ENCODE peak calls at places on chromosomes 7 and 10, in eight cellular contexts. B is IMR-90; S is ovary; A is mammary epithelial cell; T is colonic mucosa; F is cardiac muscle cell; I is mucosa of descending colon; P is CD8-positive, alpha-beta T cell. Q is an unnamed sample.

GRCh38 chr7:115015619-115016018 is 93.7 kb downstream of the MDFIC start:
- DNase-seq in P (no peak), A (no peak), B (peak), S (no peak), I (no peak), F (no peak), T (no peak), Q (no peak)

GRCh38 chr7:17986826-17987225 is 40.8 kb downstream of the PRPS1L1 start:
- DNase-seq in B (peak), S (no peak), A (no peak), I (no peak), P (no peak), T (no peak), F (no peak), Q (no peak)

GRCh38 chr7:46071601-46072000 is 150.5 kb upstream of the IGFBP3 start:
- DNase-seq in P (no peak), B (peak), T (no peak), S (no peak), I (no peak), F (no peak), A (peak), Q (no peak)

GRCh38 chr10:60310746-60311145 is 78.9 kb downstream of the ANK3 start:
- DNase-seq in A (no peak), B (no peak), P (no peak), T (no peak), I (no peak), F (peak), S (no peak), Q (no peak)

GRCh38 chr10:100980327-100981110 is 6.8 kb downstream of the MRPL43 start:
- DNase-seq in S (no peak), F (no peak), T (no peak), B (no peak), A (no peak), I (no peak), P (no peak), Q (no peak)

GRCh38 chr10:129530486-129531065 is 63.5 kb downstream of the MGMT start:
- DNase-seq in A (no peak), F (no peak), B (no peak), T (no peak), I (no peak), P (no peak), S (no peak), Q (no peak)

GRCh38 chr7:41333506-41333905 is 369.4 kb downstream of the INHBA start:
- DNase-seq in F (no peak), A (no peak), P (no peak), T (no peak), B (peak), S (no peak), I (no peak), Q (no peak)

GRCh38 chr10:109821672-109822071 is 101.6 kb downstream of the XPNPEP1 start:
- DNase-seq in B (no peak), T (no peak), P (no peak), S (no peak), A (no peak), F (no peak), I (no peak), Q (no peak)

GRCh38 chr10:28676297-28676967 is 889 bp upstream of the BAMBI start:
- DNase-seq in B (no peak), T (no peak), F (peak), A (no peak), P (peak), I (no peak), S (peak), Q (no peak)

GRCh38 chr7:74051629-74052410 is 23.8 kb downstream of the ELN start:
- DNase-seq in B (no peak), S (no peak), I (peak), P (no peak), F (peak), A (no peak), T (peak), Q (no peak)

GRCh38 chr10:45000764-45001381 is at the start of gene ZNF22:
- DNase-seq in P (peak), S (peak), A (peak), I (peak), B (peak), T (peak), F (peak), Q (no peak)

GRCh38 chr7:151736403-151736909 is 140.5 kb downstream of the PRKAG2 start:
- DNase-seq in S (peak), T (peak), I (no peak), A (peak), B (peak), F (peak), P (no peak), Q (peak)

GRCh38 chr7:116752305-116753074 is 80.5 kb downstream of the MET start:
- DNase-seq in T (no peak), F (no peak), I (no peak), B (no peak), S (no peak), A (no peak), P (no peak), Q (no peak)

GRCh38 chr7:425794-426188 is 93.9 kb downstream of the PDGFA start:
- DNase-seq in T (no peak), S (no peak), F (no peak), I (no peak), A (no peak), P (no peak), B (no peak), Q (no peak)

GRCh38 chr10:28214185-28214584 is 88.7 kb downstream of the MPP7 start:
- DNase-seq in T (no peak), B (no peak), I (no peak), S (no peak), P (no peak), A (no peak), F (no peak), Q (no peak)

GRCh38 chr7:76300210-76300731 is 2.2 kb upstream of the HSPB1 start:
- DNase-seq in I (no peak), B (peak), P (no peak), S (no peak), F (no peak), T (peak), A (peak), Q (peak)

GRCh38 chr7:148367701-148368475 is 222.7 kb upstream of the C7orf33 start:
- DNase-seq in A (no peak), T (no peak), P (no peak), S (no peak), I (no peak), B (no peak), F (no peak), Q (no peak)

GRCh38 chr10:124592101-124592500 is 130.5 kb downstream of the LHPP start:
- DNase-seq in F (no peak), I (peak), B (no peak), S (no peak), P (no peak), T (no peak), A (no peak), Q (no peak)

GRCh38 chr10:79022565-79023488 is 45.9 kb upstream of the ZMIZ1 start:
- DNase-seq in I (no peak), F (peak), T (no peak), P (peak), B (no peak), S (peak), A (no peak), Q (no peak)

GRCh38 chr7:92997719-92998118 is 120.1 kb downstream of the SAMD9 start:
- DNase-seq in F (no peak), A (no peak), S (no peak), P (no peak), T (no peak), B (no peak), I (no peak), Q (no peak)

GRCh38 chr10:11875499-11876281 is 52.5 kb downstream of the PROSER2 start:
- DNase-seq in P (no peak), S (peak), T (peak), F (no peak), I (peak), B (peak), A (peak), Q (peak)

GRCh38 chr7:46606771-46607170 is 685.7 kb upstream of the IGFBP3 start:
- DNase-seq in S (no peak), I (no peak), B (no peak), T (no peak), F (no peak), A (no peak), P (no peak), Q (no peak)

GRCh38 chr7:116439856-116440549 is 59.5 kb upstream of the CAV2 start:
- DNase-seq in I (no peak), B (no peak), T (no peak), P (no peak), A (no peak), F (peak), S (no peak), Q (no peak)

GRCh38 chr10:70328987-70329386 is 45.2 kb upstream of the NPFFR1 start:
- DNase-seq in B (peak), F (no peak), P (no peak), T (no peak), A (peak), I (no peak), S (no peak), Q (no peak)

GRCh38 chr10:340646-341045 is 205.4 kb downstream of the ZMYND11 start:
- DNase-seq in B (no peak), P (no peak), I (no peak), T (no peak), S (no peak), F (no peak), A (no peak), Q (no peak)

DNA sequence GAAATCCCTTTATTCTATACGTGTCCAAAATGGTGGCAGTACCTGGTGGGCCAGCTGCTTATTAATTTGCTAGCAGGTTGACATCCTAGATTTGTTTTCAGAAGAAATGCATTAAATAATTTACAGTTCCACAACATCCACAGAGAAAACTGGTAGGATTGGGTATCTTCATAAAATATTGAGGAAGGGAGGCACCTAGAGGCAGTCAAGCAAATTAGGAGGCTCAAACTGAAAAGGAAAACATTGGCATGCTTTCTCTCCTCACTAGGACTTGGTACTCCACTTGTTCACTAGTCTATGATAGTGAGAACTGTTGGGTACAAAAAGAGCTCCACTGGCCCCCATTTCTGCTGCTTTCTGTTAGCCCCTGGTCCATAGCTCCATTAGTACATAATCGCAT is 18.3 kb upstream of the LRGUK start:
- DNase-seq in A (no peak), P (no peak), F (no peak), B (no peak), I (no peak), S (no peak), T (no peak), Q (no peak)
- TF ChIP-seq CTCF in A (no peak), P (no peak), F (peak), B (no peak), I (no peak), S (no peak), T (no peak), Q (no peak)

DNA sequence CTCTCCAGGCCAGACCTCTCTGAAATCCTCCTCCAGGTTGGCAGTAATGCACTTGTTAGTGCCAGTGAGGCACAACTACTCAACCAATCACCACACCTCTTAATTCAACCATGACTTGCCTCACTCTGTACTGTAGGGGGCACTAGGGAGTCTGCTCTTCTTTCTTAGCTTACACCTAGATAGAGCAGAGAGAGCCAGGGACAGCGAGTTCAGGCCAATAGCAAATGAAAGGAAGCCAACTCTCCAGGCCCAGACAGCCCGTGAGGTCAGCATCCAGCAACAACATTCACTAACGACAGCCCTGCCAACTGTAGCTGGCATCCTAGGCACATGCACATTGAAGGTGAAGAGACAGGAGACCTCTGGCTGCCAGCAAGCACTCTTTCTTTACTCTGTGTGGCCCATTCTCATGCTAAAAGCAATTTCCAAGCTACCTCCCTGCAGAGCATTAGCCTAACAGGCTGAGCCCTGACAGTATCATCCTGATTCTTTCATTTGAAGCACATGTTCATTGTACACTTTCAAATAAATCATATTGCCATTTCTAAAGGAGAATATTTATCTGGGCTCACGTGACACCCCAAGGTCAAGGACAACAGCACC is 136.3 kb downstream of the DPY19L1 start:
- DNase-seq in B (no peak), I (no peak), P (no peak), T (no peak), F (no peak), A (no peak), S (no peak), Q (no peak)
- TF ChIP-seq CTCF in B (no peak), I (no peak), P (no peak), T (no peak), F (peak), A (peak), S (no peak), Q (no peak)

DNA sequence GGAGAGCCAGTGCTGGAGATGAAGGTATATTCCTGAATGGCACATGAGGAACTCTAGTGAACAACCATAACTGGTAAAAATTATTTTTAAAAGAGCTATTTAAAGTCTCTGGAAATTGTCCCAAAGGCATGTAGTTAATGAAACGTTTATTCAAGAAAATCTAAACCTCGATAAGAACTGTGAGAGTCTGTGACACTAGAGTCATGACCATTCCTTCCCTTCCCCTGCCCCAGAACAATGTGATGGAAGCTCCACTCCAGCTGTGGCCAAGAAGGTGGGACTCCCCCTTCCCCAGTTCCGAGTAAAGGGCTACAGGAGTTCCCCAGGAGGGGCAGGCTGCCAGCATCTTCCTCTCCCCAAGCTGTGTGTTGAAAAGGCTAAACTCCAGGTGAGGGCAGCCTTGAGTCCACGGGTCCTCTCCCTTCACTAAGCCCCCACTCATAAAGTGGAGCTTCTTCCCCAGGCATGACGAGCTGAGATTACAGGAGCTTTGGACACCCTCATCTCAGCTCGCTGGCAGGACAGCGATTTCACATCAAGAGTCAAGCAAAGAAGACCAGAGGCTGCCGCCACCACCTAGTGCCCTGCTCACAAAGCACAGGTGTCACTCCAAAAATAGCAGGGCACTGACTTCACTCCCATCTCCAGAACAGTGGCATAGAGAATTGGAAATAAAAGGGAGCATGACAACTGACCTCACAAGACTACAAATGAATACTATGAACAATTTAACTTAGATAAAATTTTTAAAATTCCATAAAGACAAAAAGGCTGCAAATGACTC is 68.5 kb downstream of the NHLRC2 start:
- DNase-seq in I (no peak), A (no peak), P (no peak), T (no peak), F (no peak), B (no peak), S (no peak), Q (no peak)
- TF ChIP-seq CTCF in I (no peak), A (no peak), P (no peak), T (no peak), F (no peak), B (no peak), S (no peak), Q (no peak)

GRCh38 chr7:24723178-24723530 is 34.1 kb downstream of the GSDME start:
- DNase-seq in B (no peak), S (no peak), P (no peak), I (no peak), F (no peak), T (no peak), A (no peak), Q (no peak)

GRCh38 chr7:24724451-24725190 is 32.6 kb downstream of the GSDME start:
- DNase-seq in B (no peak), A (no peak), I (no peak), T (no peak), S (no peak), F (no peak), P (no peak), Q (no peak)

GRCh38 chr7:24721378-24722030 is 35.8 kb downstream of the GSDME start:
- DNase-seq in F (no peak), I (no peak), T (no peak), A (peak), B (no peak), S (no peak), P (no peak), Q (no peak)

GRCh38 chr7:24720283-24720682 is 37.0 kb downstream of the GSDME start:
- DNase-seq in P (no peak), I (no peak), B (no peak), T (no peak), A (no peak), S (no peak), F (no peak), Q (no peak)

DNA sequence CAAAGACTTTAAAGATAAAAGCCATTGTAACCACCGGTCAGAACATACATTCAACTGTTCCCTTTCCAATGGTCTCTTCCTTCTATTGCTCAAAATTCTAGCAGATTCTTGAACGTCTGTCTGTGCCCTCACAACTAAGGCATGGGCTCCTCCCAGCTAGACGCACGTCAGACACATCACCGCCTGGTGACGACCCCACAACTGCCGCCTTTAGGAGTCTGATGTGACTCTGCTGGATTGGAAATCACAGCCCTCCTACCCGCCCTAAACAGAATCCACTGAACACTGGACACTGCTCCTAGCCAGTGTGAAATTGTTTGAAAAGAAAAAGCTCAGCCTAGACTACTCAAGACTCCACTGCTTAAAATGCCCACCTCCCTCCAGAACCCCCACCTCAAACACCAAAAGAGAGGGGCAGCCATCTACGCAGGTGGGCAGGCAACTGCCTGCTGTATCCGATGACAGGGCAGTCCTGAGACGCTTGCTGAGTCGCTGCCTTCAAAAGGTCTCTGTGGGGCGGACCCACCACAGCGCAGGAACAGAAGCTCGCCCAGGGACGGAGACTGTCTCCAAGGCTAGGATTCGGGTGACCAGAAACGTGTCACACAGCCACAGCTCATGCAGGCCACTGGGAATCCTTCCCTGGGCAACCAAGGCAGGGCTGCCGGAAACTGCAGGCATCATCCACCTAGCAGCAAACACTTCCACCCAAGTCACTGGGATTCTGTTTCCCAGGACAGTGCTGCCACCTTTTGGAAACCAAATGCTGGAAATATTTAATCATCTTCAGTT is 34.7 kb downstream of the GSDME start:
- DNase-seq in P (no peak), B (no peak), T (no peak), A (no peak), I (no peak), S (no peak), F (peak), Q (no peak)
- TF ChIP-seq CTCF in P (no peak), B (no peak), T (no peak), A (peak), I (no peak), S (no peak), F (peak), Q (no peak)

GRCh38 chr10:48509974-48510692 is 94.7 kb downstream of the ARHGAP22 start:
- DNase-seq in I (no peak), S (no peak), F (peak), T (peak), P (no peak), B (no peak), A (no peak), Q (no peak)

GRCh38 chr10:48509061-48509772 is 95.7 kb downstream of the ARHGAP22 start:
- DNase-seq in S (no peak), P (no peak), T (peak), A (no peak), I (no peak), F (peak), B (no peak), Q (no peak)

GRCh38 chr10:48511066-48511854 is 93.6 kb downstream of the ARHGAP22 start:
- DNase-seq in S (no peak), A (no peak), T (no peak), I (no peak), B (no peak), F (no peak), P (no peak), Q (no peak)

GRCh38 chr10:48514263-48514662 is 90.6 kb downstream of the ARHGAP22 start:
- DNase-seq in P (no peak), T (no peak), S (no peak), A (no peak), I (no peak), F (no peak), B (no peak), Q (no peak)

GRCh38 chr10:48511855-48512191 is 93.0 kb downstream of the ARHGAP22 start:
- DNase-seq in P (no peak), I (no peak), A (no peak), S (no peak), T (no peak), F (no peak), B (no peak), Q (no peak)
- TF ChIP-seq CTCF in P (no peak), I (no peak), A (no peak), S (no peak), T (no peak), F (no peak), B (no peak), Q (no peak)

DNA sequence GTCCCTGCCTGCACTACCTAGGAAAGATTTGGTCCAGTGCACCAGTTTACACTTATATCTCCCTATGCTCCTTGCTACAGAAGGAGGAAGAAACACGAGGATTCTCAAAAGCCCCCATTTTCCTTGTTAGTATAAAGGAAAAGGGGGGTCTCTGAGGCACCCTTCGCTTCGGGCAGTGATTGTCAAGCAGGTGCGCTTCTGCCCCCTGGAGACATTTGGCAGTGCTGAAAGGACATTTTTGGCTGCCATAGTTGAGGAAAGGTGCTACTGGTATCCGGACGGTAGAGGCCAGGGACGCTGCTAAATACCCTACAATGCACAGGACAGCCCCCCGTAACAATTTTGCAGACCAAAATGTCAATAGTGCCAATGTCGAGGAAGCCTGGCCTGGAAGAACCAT is 193.7 kb downstream of the GFRA1 start:
- DNase-seq in F (no peak), I (no peak), T (no peak), B (no peak), S (no peak), P (no peak), A (no peak), Q (no peak)
- TF ChIP-seq CTCF in F (no peak), I (no peak), T (no peak), B (no peak), S (no peak), P (no peak), A (no peak), Q (no peak)